ENCODE peak calls at places on chromosomes 13 and 19, in five cellular contexts. T is tibial artery, L is A549, C is dorsolateral prefrontal cortex, E is cardiac muscle cell. R is an unnamed sample.

GRCh38 chr13:21240586-21240985 is 64.1 kb downstream of the MRPL57 start:
- DNase-seq in T (no peak), L (no peak), C (no peak), E (peak), R (no peak)

GRCh38 chr19:15623711-15624318 is 8.8 kb downstream of the CYP4F8 start:
- DNase-seq in T (no peak), L (no peak), C (no peak), E (no peak), R (no peak)

GRCh38 chr19:36008336-36008978 is at the start of gene SYNE4:
- DNase-seq in T (no peak), L (peak), C (no peak), E (no peak), R (no peak)

GRCh38 chr13:114038211-114038613 is 64.3 kb upstream of the C13orf46 start:
- DNase-seq in T (no peak), L (no peak), C (no peak), E (no peak), R (no peak)

GRCh38 chr19:5894704-5895349 is 8.8 kb downstream of the NDUFA11 start:
- DNase-seq in T (no peak), L (no peak), C (no peak), E (no peak), R (no peak)

GRCh38 chr19:17429661-17430101 is 9.8 kb downstream of the MVB12A start:
- DNase-seq in T (no peak), L (no peak), C (no peak), E (no peak), R (no peak)

GRCh38 chr13:110643768-110644421 is 28.6 kb downstream of the NAXD start:
- DNase-seq in T (no peak), L (no peak), C (no peak), E (no peak), R (no peak)

GRCh38 chr13:95067303-95067702 is 233.9 kb downstream of the ABCC4 start:
- DNase-seq in T (no peak), L (no peak), C (no peak), E (peak), R (no peak)

GRCh38 chr19:35757231-35757748 is 461 bp upstream of the HSPB6 start:
- DNase-seq in T (peak), L (no peak), C (peak), E (peak), R (peak)

GRCh38 chr13:23715762-23716235 is 145.6 kb downstream of the TNFRSF19 start:
- DNase-seq in T (no peak), L (peak), C (no peak), E (no peak), R (peak)

GRCh38 chr13:106078191-106078590 is 457.3 kb downstream of the EFNB2 start:
- DNase-seq in T (no peak), L (no peak), C (no peak), E (peak), R (no peak)

GRCh38 chr13:42876810-42877550 is 95.6 kb downstream of the FAM216B start:
- DNase-seq in T (no peak), L (no peak), C (no peak), E (peak), R (no peak)

GRCh38 chr13:52454459-52454824 is 836 bp upstream of the CKAP2 start:
- DNase-seq in T (no peak), L (peak), C (no peak), E (no peak), R (no peak)

GRCh38 chr19:28103916-28104315 is 1109.0 kb downstream of the UQCRFS1 start:
- DNase-seq in T (no peak), L (no peak), C (no peak), E (no peak), R (no peak)

GRCh38 chr13:62643799-62644484 is 1228.3 kb upstream of the PCDH20 start:
- DNase-seq in T (no peak), L (no peak), C (no peak), E (no peak), R (no peak)

GRCh38 chr19:23071087-23071511 is 45.7 kb upstream of the ZNF730 start:
- DNase-seq in T (no peak), L (no peak), C (no peak), E (peak), R (no peak)

GRCh38 chr13:35923347-35923746 is 207.8 kb downstream of the DCLK1 start:
- DNase-seq in T (no peak), L (peak), C (no peak), E (peak), R (no peak)

GRCh38 chr13:48437381-48437780 is 24.5 kb upstream of the LPAR6 start:
- DNase-seq in T (peak), L (no peak), C (no peak), E (peak), R (no peak)

GRCh38 chr13:76266566-76266965 is 619.6 kb downstream of the KCTD12 start:
- DNase-seq in T (no peak), L (no peak), C (no peak), E (no peak), R (no peak)

GRCh38 chr19:11127905-11128304 is 27.7 kb downstream of the SPC24 start:
- DNase-seq in T (no peak), L (no peak), C (no peak), E (no peak), R (no peak)

GRCh38 chr19:11123076-11123567 is 32.5 kb downstream of the SPC24 start:
- DNase-seq in T (no peak), L (no peak), C (no peak), E (no peak), R (no peak)

GRCh38 chr19:11130824-11131455 is 24.6 kb downstream of the SPC24 start:
- DNase-seq in T (peak), L (peak), C (peak), E (peak), R (peak)

GRCh38 chr19:11131471-11131870 is 24.1 kb downstream of the SPC24 start:
- DNase-seq in T (no peak), L (no peak), C (no peak), E (no peak), R (no peak)

DNA sequence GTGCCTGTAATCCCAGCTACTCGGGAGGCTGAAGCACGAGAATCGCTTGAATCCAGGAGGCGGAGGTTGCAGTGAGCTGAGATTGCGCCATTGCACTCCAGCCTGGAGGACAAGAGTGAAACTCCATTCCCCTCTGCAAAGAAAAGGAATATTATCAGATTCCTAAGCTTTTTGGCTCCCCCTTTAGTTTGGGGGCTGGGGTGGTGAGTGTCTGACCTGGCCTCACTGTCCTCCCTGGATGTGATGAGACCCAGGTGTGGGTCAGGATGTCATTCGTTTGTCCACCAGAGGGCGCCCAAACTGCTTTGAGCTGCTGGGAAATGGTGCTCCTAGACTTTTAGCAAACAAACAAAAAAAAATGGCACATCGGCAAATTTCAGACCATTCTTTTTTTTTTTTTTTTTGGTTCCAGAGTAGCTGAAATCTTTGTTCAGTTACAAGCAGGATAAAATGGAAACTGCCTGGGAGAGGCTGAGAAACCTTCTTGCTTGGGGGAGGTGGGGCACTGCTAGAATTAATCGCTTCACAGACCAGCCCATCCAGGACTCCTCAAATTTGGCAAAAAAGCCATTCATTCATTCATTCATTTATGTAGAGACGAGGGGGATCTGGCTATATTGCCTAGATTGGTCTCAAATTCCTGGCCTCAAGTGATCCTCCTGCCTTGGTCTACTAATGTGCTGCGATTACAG is 29.4 kb downstream of the SPC24 start:
- DNase-seq in T (peak), L (peak), C (peak), E (peak), R (peak)
- TF ChIP-seq CTCF in T (peak), L (peak), C (peak), E (peak), R (peak)

GRCh38 chr19:40312533-40312932 is 27.4 kb upstream of the AKT2 start:
- DNase-seq in T (no peak), L (no peak), C (no peak), E (no peak), R (no peak)
- TF ChIP-seq CTCF in T (no peak), L (no peak), C (no peak), E (no peak), R (no peak)

DNA sequence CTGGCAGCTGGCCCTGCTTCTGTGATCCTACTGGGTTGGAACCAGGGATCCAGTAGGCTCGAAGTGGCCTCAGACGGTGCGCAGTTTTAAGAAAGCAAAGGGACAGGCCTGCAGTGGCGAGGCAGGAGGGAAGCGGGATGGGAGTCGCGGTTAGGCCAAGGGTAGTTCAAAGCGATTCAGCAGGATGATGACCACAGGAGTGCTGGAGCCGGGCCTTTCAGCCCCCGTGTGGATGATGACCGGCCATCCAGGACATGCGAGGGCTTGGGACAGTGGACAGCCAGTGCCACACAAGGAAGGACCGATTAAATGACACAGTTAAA is 853 bp downstream of the RNASEH2B start:
- DNase-seq in T (peak), L (peak), C (no peak), E (peak), R (peak)
- TF ChIP-seq CTCF in T (no peak), L (no peak), C (no peak), E (no peak), R (no peak)

DNA sequence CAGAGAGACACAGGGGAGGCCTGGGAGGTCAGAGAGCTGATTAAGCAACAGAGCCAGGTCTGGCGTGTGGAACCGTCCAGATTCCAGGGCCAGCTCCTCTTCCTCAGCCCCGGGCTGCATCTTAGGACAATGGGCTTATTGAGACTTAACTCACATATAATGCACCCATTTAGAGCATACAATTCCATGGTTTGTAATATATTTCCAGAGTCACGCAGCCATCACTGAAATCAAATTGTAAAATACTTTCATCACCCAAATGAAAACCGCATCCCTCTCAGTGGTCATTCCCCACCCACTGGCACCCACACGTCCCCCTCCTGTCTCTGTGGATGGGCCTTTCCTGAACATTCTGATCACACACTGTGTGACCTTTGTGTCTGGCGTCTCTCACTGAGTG is 2.1 kb upstream of the HMG20B start:
- DNase-seq in T (no peak), L (no peak), C (peak), E (no peak), R (no peak)
- TF ChIP-seq CTCF in T (no peak), L (no peak), C (no peak), E (no peak), R (no peak)

DNA sequence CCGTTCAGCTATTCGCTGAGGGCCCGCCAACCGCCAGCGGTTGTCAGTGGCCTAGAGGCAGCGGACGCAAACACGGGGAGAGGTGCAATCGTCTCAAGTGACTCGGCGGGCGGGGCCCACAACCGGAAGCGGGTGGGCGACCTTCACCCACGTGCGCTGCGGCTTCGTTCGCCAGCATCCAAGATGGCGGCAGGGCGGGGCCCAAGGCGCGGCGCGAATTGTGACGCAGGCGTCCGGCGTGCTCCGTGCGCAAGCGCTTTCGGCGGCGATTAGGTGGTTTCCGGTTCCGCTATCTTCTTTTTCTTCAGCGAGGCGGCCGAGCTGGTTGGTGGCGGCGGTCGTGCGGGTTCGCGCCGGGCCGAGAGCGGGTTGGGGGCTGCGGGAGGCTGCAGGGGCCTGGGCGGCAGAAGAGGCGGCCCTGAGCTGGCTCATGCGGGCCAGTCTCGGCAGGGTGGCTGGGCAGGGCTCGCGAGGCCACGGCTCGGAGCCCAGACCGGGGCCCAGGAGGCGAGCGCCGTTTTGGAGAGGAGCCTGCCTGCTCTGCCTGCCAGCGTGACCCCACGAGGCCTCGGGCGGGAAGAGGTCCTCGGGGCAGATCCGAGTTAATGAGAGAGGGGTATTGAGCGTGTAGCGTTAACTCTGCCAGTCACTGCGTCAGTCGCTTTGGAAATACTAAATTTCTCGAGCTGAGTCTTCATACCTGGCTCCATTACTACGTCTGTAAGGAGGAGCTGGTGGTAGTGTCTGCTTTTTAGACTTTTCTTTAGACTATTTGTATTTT is at the start of gene UBA52:
- DNase-seq in T (peak), L (peak), C (peak), E (peak), R (peak)
- TF ChIP-seq CTCF in T (no peak), L (no peak), C (peak), E (no peak), R (no peak)